ENCODE peak calls at places on chromosomes 13 and 19, in four cellular contexts. S is tibial nerve; L is choroid plexus epithelial cell; W is activated naive CD8-positive, alpha-beta T cell treated with anti-CD3 and anti-CD28 coated beads for 36 hours. G is an unnamed sample.

GRCh38 chr13:31885994-31886393 is 145.6 kb upstream of the FRY start:
- DNase-seq in L (peak), S (no peak), W (no peak), G (no peak)

GRCh38 chr19:27745978-27746542 is 1466.9 kb downstream of the UQCRFS1 start:
- DNase-seq in W (no peak), S (no peak), L (no peak), G (no peak)

GRCh38 chr13:40626566-40626965 is 39.9 kb downstream of the FOXO1 start:
- DNase-seq in W (no peak), S (no peak), L (no peak), G (no peak)

GRCh38 chr13:37492061-37492460 is 106.5 kb downstream of the POSTN start:
- DNase-seq in W (no peak), S (no peak), L (peak), G (no peak)

GRCh38 chr19:27906081-27906480 is 1306.9 kb downstream of the UQCRFS1 start:
- DNase-seq in W (no peak), L (no peak), S (no peak), G (no peak)

GRCh38 chr19:20928371-20928770 is 5.3 kb downstream of the ZNF85 start:
- DNase-seq in W (no peak), S (no peak), L (peak), G (no peak)

GRCh38 chr19:33064117-33064777 is 441 bp downstream of the RHPN2 start:
- DNase-seq in L (no peak), W (peak), S (no peak), G (peak)

GRCh38 chr19:41944336-41944735 is 14.8 kb downstream of the RABAC1 start:
- DNase-seq in S (no peak), W (no peak), L (no peak), G (no peak)

GRCh38 chr13:46476174-46476573 is 76.8 kb upstream of the LRCH1 start:
- DNase-seq in S (no peak), W (no peak), L (no peak), G (no peak)

G was measured in stimulated activated naive CD8-positive, alpha-beta T cell treated with anti-CD3 and anti-CD28 coated beads, Interleukin-15, Interleukin-2, amounts not matched to agents 100 U/mL and 50 U/mL, for 24 hours.